ENCODE peak calls at places on chromosomes 4 and X, in nine cellular contexts. V is D341Med; N is activated CD4-positive, alpha-beta T cell treated with anti-CD3 and anti-CD28 coated beads for 1 hour; M is putamen; R is Ammon's horn; T is GM13977; A is T-helper 1 cell; E is RKO; P is endothelial cell of umbilical vein. U is an unnamed sample.

GRCh38 chrX:129613596-129613995 is 41.2 kb downstream of the APLN start:
- DNase-seq in V (no peak), N (no peak), M (no peak), R (no peak), T (no peak), A (no peak), E (no peak), P (peak; percentile 13), U (no peak)

GRCh38 chrX:41825796-41826195 is 97.6 kb downstream of the CASK start:
- DNase-seq in V (no peak), N (no peak), M (no peak), R (no peak), T (no peak), A (no peak), E (no peak), P (no peak), U (no peak)

GRCh38 chr4:1218892-1219552 is 29.9 kb downstream of the CTBP1 start:
- DNase-seq in V (no peak), N (no peak), M (no peak), R (no peak), T (peak; percentile 83), A (no peak), E (no peak), P (no peak), U (no peak)

GRCh38 chr4:71050809-71051208 is 57.4 kb downstream of the DCK start:
- DNase-seq in V (no peak), N (no peak), M (no peak), R (no peak), T (no peak), A (no peak), E (peak; percentile 15), P (no peak), U (no peak)

GRCh38 chrX:15233416-15234015 is 36.4 kb downstream of the ASB9 start:
- DNase-seq in V (no peak), N (no peak), M (peak; percentile 1), R (no peak), T (no peak), A (no peak), E (peak; percentile 29), P (no peak), U (no peak)

GRCh38 chr4:137981277-137981676 is 260.9 kb downstream of the SLC7A11 start:
- DNase-seq in V (no peak), N (no peak), M (no peak), R (no peak), T (no peak), A (no peak), E (peak; percentile 56), P (no peak), U (no peak)

GRCh38 chr4:185874516-185875230 is 62.7 kb upstream of the SORBS2 start:
- DNase-seq in V (no peak), N (no peak), M (no peak), R (no peak), T (no peak), A (no peak), E (no peak), P (peak; percentile 80), U (no peak)

GRCh38 chrX:110159865-110160264 is 157.0 kb downstream of the TMEM164 start:
- DNase-seq in V (no peak), N (no peak), M (no peak), R (no peak), T (no peak), A (no peak), E (no peak), P (no peak), U (no peak)

GRCh38 chr4:1085404-1085799 is 28.0 kb downstream of the RNF212 start:
- DNase-seq in V (no peak), N (no peak), M (no peak), R (no peak), T (no peak), A (no peak), E (no peak), P (no peak), U (no peak)

GRCh38 chr4:128630881-128631280 is 178.6 kb upstream of the JADE1 start:
- DNase-seq in V (no peak), N (no peak), M (no peak), R (no peak), T (no peak), A (no peak), E (no peak), P (no peak), U (no peak)

GRCh38 chr4:7361256-7361655 is 73.5 kb downstream of the PSAPL1 start:
- DNase-seq in V (no peak), N (no peak), M (peak; percentile 81), R (peak; percentile 15), T (no peak), A (no peak), E (no peak), P (no peak), U (no peak)

GRCh38 chr4:6953751-6954380 is 44.2 kb downstream of the TBC1D14 start:
- DNase-seq in V (peak; percentile 44), N (no peak), M (no peak), R (no peak), T (no peak), A (no peak), E (no peak), P (no peak), U (no peak)

GRCh38 chrX:47898024-47898423 is 61.3 kb downstream of the ZNF81 start:
- DNase-seq in V (no peak), N (no peak), M (no peak), R (no peak), T (no peak), A (no peak), E (no peak), P (no peak), U (no peak)

GRCh38 chrX:80285131-80285773 is 135.0 kb upstream of the TENT5D start:
- DNase-seq in V (peak; percentile 20), N (no peak), M (no peak), R (no peak), T (peak; percentile 5), A (no peak), E (peak; percentile 67), P (no peak), U (no peak)

GRCh38 chr4:153453455-153453854 is 12.7 kb upstream of the TMEM131L start:
- DNase-seq in V (no peak), N (no peak), M (no peak), R (no peak), T (no peak), A (no peak), E (no peak), P (no peak), U (no peak)

GRCh38 chr4:165877291-165877690 is 4.3 kb downstream of the TLL1 start:
- DNase-seq in V (no peak), N (no peak), M (no peak), R (no peak), T (no peak), A (no peak), E (no peak), P (no peak), U (no peak)

GRCh38 chr4:185218312-185218711 is 8.9 kb downstream of the SNX25 start:
- DNase-seq in V (no peak), N (no peak), M (no peak), R (no peak), T (no peak), A (no peak), E (no peak), P (no peak), U (no peak)

GRCh38 chr4:125741825-125742452 is 427.2 kb downstream of the FAT4 start:
- DNase-seq in V (peak; percentile 43), N (no peak), M (no peak), R (no peak), T (peak; percentile 28), A (no peak), E (peak; percentile 30), P (peak; percentile 61), U (no peak)

GRCh38 chr4:62135565-62136156 is 935.5 kb downstream of the ADGRL3 start:
- DNase-seq in V (no peak), N (no peak), M (peak; percentile 66), R (no peak), T (no peak), A (no peak), E (peak; percentile 18), P (no peak), U (no peak)

GRCh38 chr4:6991771-6992557 is 51.2 kb upstream of the TADA2B start:
- DNase-seq in V (no peak), N (no peak), M (peak; percentile 26), R (peak; percentile 77), T (no peak), A (no peak), E (peak; percentile 23), P (peak; percentile 86), U (no peak)

GRCh38 chr4:53781614-53782467 is 190.6 kb upstream of the LNX1 start:
- DNase-seq in V (no peak), N (no peak), M (no peak), R (no peak), T (no peak), A (no peak), E (no peak), P (peak; percentile 26), U (no peak)

GRCh38 chr4:165827018-165827417 is 46.0 kb upstream of the TLL1 start:
- DNase-seq in V (no peak), N (no peak), M (no peak), R (no peak), T (no peak), A (no peak), E (no peak), P (no peak), U (no peak)

GRCh38 chr4:152437561-152437960 is 98.3 kb downstream of the FBXW7 start:
- DNase-seq in V (no peak), N (no peak), M (peak; percentile 4), R (no peak), T (no peak), A (no peak), E (no peak), P (no peak), U (no peak)

GRCh38 chr4:24003926-24004325 is 114.1 kb upstream of the PPARGC1A start:
- DNase-seq in V (no peak), N (no peak), M (no peak), R (peak; percentile 19), T (no peak), A (no peak), E (no peak), P (no peak), U (no peak)

GRCh38 chr4:5890063-5890727 is 2.7 kb downstream of the CRMP1 start:
- DNase-seq in V (peak; percentile 89), N (no peak), M (peak; percentile 74), R (peak; percentile 83), T (peak; percentile 43), A (no peak), E (no peak), P (no peak), U (no peak)

GRCh38 chr4:73309211-73309610 is 50.6 kb upstream of the ANKRD17 start:
- DNase-seq in V (no peak), N (no peak), M (no peak), R (no peak), T (no peak), A (no peak), E (peak; percentile 23), P (no peak), U (no peak)

GRCh38 chr4:73187325-73187724 is 71.3 kb downstream of the ANKRD17 start:
- DNase-seq in V (no peak), N (no peak), M (no peak), R (no peak), T (no peak), A (no peak), E (peak; percentile 60), P (peak; percentile 92), U (no peak)

GRCh38 chr4:179165862-179166261 is 1723.6 kb upstream of the AGA start:
- DNase-seq in V (no peak), N (no peak), M (no peak), R (no peak), T (no peak), A (no peak), E (no peak), P (no peak), U (no peak)

GRCh38 chr4:102552781-102553180 is 51.6 kb downstream of the NFKB1 start:
- DNase-seq in V (no peak), N (no peak), M (no peak), R (no peak), T (no peak), A (no peak), E (no peak), P (peak; percentile 70), U (no peak)

U was measured in CD8-positive, alpha-beta T cell.